ENCODE peak calls at places on chromosomes 5 and 9, in seven cellular contexts. M is stimulated activated CD8-positive, alpha-beta memory T cell treated with anti-CD3 and anti-CD28 coated beads, Interleukin-2, amount 100 ng/mL, for 48 hours; N is naive B cell; J is GDM1; S is HuH-7; Z is astrocyte of the spinal cord; B is left ventricle myocardium inferior. G is an unnamed sample.
A peak's percentile ranks its signal among the peaks of the same experiment; 100 is the strongest.

GRCh38 chr5:14672508-14673394 is 8.2 kb downstream of the OTULIN start:
- DNase-seq in M (no peak), N (no peak), J (no peak), S (no peak), Z (no peak), B (no peak), G (no peak)

GRCh38 chr5:54663876-54664275 is 146.3 kb downstream of the SNX18 start:
- DNase-seq in M (no peak), N (no peak), J (no peak), S (no peak), Z (peak; percentile 92), B (peak; percentile 20), G (no peak)

GRCh38 chr5:81007637-81008027 is 47.5 kb downstream of the RASGRF2 start:
- DNase-seq in M (no peak), N (no peak), J (no peak), S (no peak), Z (no peak), B (no peak), G (no peak)

GRCh38 chr5:57447656-57448055 is 35.0 kb downstream of the ACTBL2 start:
- DNase-seq in M (no peak), N (no peak), J (no peak), S (no peak), Z (peak; percentile 80), B (no peak), G (no peak)

GRCh38 chr9:76472925-76473324 is 13.9 kb downstream of the GCNT1 start:
- DNase-seq in M (no peak), N (no peak), J (no peak), S (peak; percentile 47), Z (peak; percentile 38), B (no peak), G (no peak)

GRCh38 chr5:167012281-167013034 is 1279.0 kb upstream of the WWC1 start:
- DNase-seq in M (no peak), N (no peak), J (no peak), S (no peak), Z (peak; percentile 4), B (no peak), G (no peak)

GRCh38 chr9:98191615-98192502 is 578 bp downstream of the CORO2A start:
- DNase-seq in M (peak; percentile 13), N (peak; percentile 20), J (peak; percentile 13), S (no peak), Z (no peak), B (no peak), G (no peak)

GRCh38 chr5:180352976-180353225 is 235 bp downstream of the GFPT2 start:
- DNase-seq in M (no peak), N (peak; percentile 29), J (no peak), S (no peak), Z (no peak), B (no peak), G (no peak)

GRCh38 chr9:138058181-138058580 is 180.6 kb downstream of the CACNA1B start:
- DNase-seq in M (no peak), N (no peak), J (no peak), S (no peak), Z (no peak), B (no peak), G (no peak)

GRCh38 chr5:78628260-78629024 is 20.1 kb downstream of the LHFPL2 start:
- DNase-seq in M (no peak), N (peak; percentile 6), J (no peak), S (no peak), Z (no peak), B (no peak), G (no peak)

GRCh38 chr9:129237195-129237611 is 59.1 kb upstream of the IER5L start:
- DNase-seq in M (peak; percentile 51), N (no peak), J (peak; percentile 13), S (no peak), Z (peak; percentile 50), B (no peak), G (peak; percentile 37)

GRCh38 chr9:73780916-73781315 is 629.3 kb downstream of the ANXA1 start:
- DNase-seq in M (no peak), N (no peak), J (no peak), S (no peak), Z (peak; percentile 94), B (no peak), G (peak; percentile 1)